ENCODE peak calls at places on chromosomes 7 and 10, in eight cellular contexts. One of them, this sample, is unnamed.
A peak's percentile ranks its signal among the peaks of the same experiment; 100 is the strongest.

GRCh38 chr10:34045571-34046190 is 711.2 kb upstream of the NRP1 start:
- DNase-seq in AG09309: peak; percentile 1
- DNase-seq in epithelial cell of esophagus: peak; percentile 14
- DNase-seq in CD8-positive, alpha-beta T cell: peak; percentile 45
- DNase-seq in IMR-90: peak; percentile 16
- DNase-seq in thoracic aorta: no peak
- DNase-seq in mammary epithelial cell: peak; percentile 56
- DNase-seq in cardiac muscle cell: peak; percentile 39
- DNase-seq in this sample: peak; percentile 6

GRCh38 chr7:7884855-7885254 is 83.7 kb upstream of the GLCCI1 start:
- DNase-seq in IMR-90: peak; percentile 56
- DNase-seq in epithelial cell of esophagus: peak; percentile 17
- DNase-seq in AG09309: peak; percentile 1
- DNase-seq in cardiac muscle cell: peak; percentile 7
- DNase-seq in thoracic aorta: no peak
- DNase-seq in mammary epithelial cell: peak; percentile 64
- DNase-seq in CD8-positive, alpha-beta T cell: no peak
- DNase-seq in this sample: no peak

GRCh38 chr10:87503892-87504291 is 801 bp upstream of the MINPP1 start:
- DNase-seq in thoracic aorta: no peak
- DNase-seq in CD8-positive, alpha-beta T cell: no peak
- DNase-seq in AG09309: no peak
- DNase-seq in IMR-90: peak; percentile 35
- DNase-seq in cardiac muscle cell: no peak
- DNase-seq in mammary epithelial cell: peak; percentile 18
- DNase-seq in epithelial cell of esophagus: peak; percentile 44
- DNase-seq in this sample: no peak

GRCh38 chr7:146478975-146479492 is 362.4 kb downstream of the CNTNAP2 start:
- DNase-seq in cardiac muscle cell: no peak
- DNase-seq in thoracic aorta: no peak
- DNase-seq in epithelial cell of esophagus: no peak
- DNase-seq in CD8-positive, alpha-beta T cell: no peak
- DNase-seq in mammary epithelial cell: no peak
- DNase-seq in IMR-90: no peak
- DNase-seq in AG09309: no peak
- DNase-seq in this sample: no peak

GRCh38 chr10:43647576-43647975 is 1.1 kb downstream of the ZNF32 start:
- DNase-seq in CD8-positive, alpha-beta T cell: no peak
- DNase-seq in epithelial cell of esophagus: no peak
- DNase-seq in AG09309: no peak
- DNase-seq in thoracic aorta: no peak
- DNase-seq in cardiac muscle cell: no peak
- DNase-seq in mammary epithelial cell: no peak
- DNase-seq in IMR-90: no peak
- DNase-seq in this sample: no peak

GRCh38 chr7:129298268-129298893 is 73.6 kb downstream of the AHCYL2 start:
- DNase-seq in CD8-positive, alpha-beta T cell: peak; percentile 57
- DNase-seq in thoracic aorta: no peak
- DNase-seq in IMR-90: peak; percentile 51
- DNase-seq in cardiac muscle cell: peak; percentile 52
- DNase-seq in mammary epithelial cell: peak; percentile 25
- DNase-seq in epithelial cell of esophagus: peak; percentile 62
- DNase-seq in AG09309: no peak
- DNase-seq in this sample: no peak

GRCh38 chr10:79386637-79387465 is 39.6 kb downstream of the PPIF start:
- DNase-seq in IMR-90: no peak
- DNase-seq in AG09309: no peak
- DNase-seq in CD8-positive, alpha-beta T cell: peak; percentile 40
- DNase-seq in epithelial cell of esophagus: no peak
- DNase-seq in thoracic aorta: peak; percentile 2
- DNase-seq in cardiac muscle cell: no peak
- DNase-seq in mammary epithelial cell: no peak
- DNase-seq in this sample: no peak

GRCh38 chr10:85795460-85795859 is 571.1 kb downstream of the GRID1 start:
- DNase-seq in CD8-positive, alpha-beta T cell: no peak
- DNase-seq in mammary epithelial cell: no peak
- DNase-seq in AG09309: no peak
- DNase-seq in thoracic aorta: no peak
- DNase-seq in epithelial cell of esophagus: peak; percentile 30
- DNase-seq in IMR-90: no peak
- DNase-seq in cardiac muscle cell: no peak
- DNase-seq in this sample: no peak

GRCh38 chr7:47091141-47091540 is 490.8 kb downstream of the TNS3 start:
- DNase-seq in epithelial cell of esophagus: no peak
- DNase-seq in mammary epithelial cell: no peak
- DNase-seq in IMR-90: peak; percentile 25
- DNase-seq in CD8-positive, alpha-beta T cell: no peak
- DNase-seq in cardiac muscle cell: no peak
- DNase-seq in AG09309: no peak
- DNase-seq in thoracic aorta: no peak
- DNase-seq in this sample: no peak

GRCh38 chr10:113539789-113540188 is 13.1 kb upstream of the HABP2 start:
- DNase-seq in IMR-90: peak; percentile 36
- DNase-seq in CD8-positive, alpha-beta T cell: no peak
- DNase-seq in mammary epithelial cell: peak; percentile 37
- DNase-seq in epithelial cell of esophagus: peak; percentile 49
- DNase-seq in thoracic aorta: no peak
- DNase-seq in AG09309: peak; percentile 14
- DNase-seq in cardiac muscle cell: peak; percentile 33
- DNase-seq in this sample: no peak

GRCh38 chr10:30587522-30588031 is 42.0 kb downstream of the LYZL2 start:
- DNase-seq in epithelial cell of esophagus: peak; percentile 15
- DNase-seq in cardiac muscle cell: no peak
- DNase-seq in CD8-positive, alpha-beta T cell: no peak
- DNase-seq in thoracic aorta: no peak
- DNase-seq in AG09309: no peak
- DNase-seq in IMR-90: no peak
- DNase-seq in mammary epithelial cell: peak; percentile 35
- DNase-seq in this sample: no peak

GRCh38 chr7:96973986-96974385 is 31.4 kb upstream of the DLX6 start:
- DNase-seq in epithelial cell of esophagus: peak; percentile 19
- DNase-seq in CD8-positive, alpha-beta T cell: no peak
- DNase-seq in mammary epithelial cell: peak; percentile 16
- DNase-seq in AG09309: no peak
- DNase-seq in thoracic aorta: no peak
- DNase-seq in cardiac muscle cell: no peak
- DNase-seq in IMR-90: peak; percentile 21
- DNase-seq in this sample: no peak

GRCh38 chr10:3474266-3474665 is 301.7 kb upstream of the PITRM1 start:
- DNase-seq in IMR-90: no peak
- DNase-seq in thoracic aorta: no peak
- DNase-seq in cardiac muscle cell: no peak
- DNase-seq in AG09309: no peak
- DNase-seq in mammary epithelial cell: no peak
- DNase-seq in CD8-positive, alpha-beta T cell: no peak
- DNase-seq in epithelial cell of esophagus: no peak
- DNase-seq in this sample: no peak

GRCh38 chr10:3473271-3473670 is 300.7 kb upstream of the PITRM1 start:
- DNase-seq in AG09309: no peak
- DNase-seq in IMR-90: no peak
- DNase-seq in mammary epithelial cell: no peak
- DNase-seq in CD8-positive, alpha-beta T cell: no peak
- DNase-seq in cardiac muscle cell: no peak
- DNase-seq in thoracic aorta: no peak
- DNase-seq in epithelial cell of esophagus: peak; percentile 79
- DNase-seq in this sample: no peak

GRCh38 chr10:3471497-3471896 is 298.9 kb upstream of the PITRM1 start:
- DNase-seq in thoracic aorta: no peak
- DNase-seq in epithelial cell of esophagus: no peak
- DNase-seq in cardiac muscle cell: no peak
- DNase-seq in CD8-positive, alpha-beta T cell: no peak
- DNase-seq in mammary epithelial cell: no peak
- DNase-seq in IMR-90: no peak
- DNase-seq in AG09309: no peak
- DNase-seq in this sample: no peak

GRCh38 chr10:3471927-3472704 is 299.5 kb upstream of the PITRM1 start:
- DNase-seq in CD8-positive, alpha-beta T cell: no peak
- DNase-seq in thoracic aorta: no peak
- DNase-seq in mammary epithelial cell: peak; percentile 65
- DNase-seq in IMR-90: no peak
- DNase-seq in cardiac muscle cell: no peak
- DNase-seq in AG09309: no peak
- DNase-seq in epithelial cell of esophagus: peak; percentile 75
- DNase-seq in this sample: peak; percentile 71

DNA sequence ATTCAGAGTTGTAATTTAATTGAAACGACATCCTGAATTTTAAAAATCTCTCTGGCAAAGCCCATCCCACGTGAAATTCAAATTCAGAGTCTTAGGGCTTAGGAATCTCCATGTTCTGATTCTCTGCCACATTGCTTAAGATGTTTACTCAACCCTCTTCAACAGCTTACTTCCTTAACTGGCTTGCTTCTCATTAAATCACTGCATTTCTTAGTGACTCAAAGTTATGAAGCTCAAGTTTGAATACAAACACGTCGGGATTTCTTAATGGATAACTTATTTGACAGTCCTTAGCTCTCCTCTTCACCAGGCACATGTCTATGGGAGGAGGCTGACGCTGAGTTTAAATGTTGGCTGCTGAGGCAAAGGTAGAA is 300.1 kb upstream of the PITRM1 start:
- DNase-seq in CD8-positive, alpha-beta T cell: no peak
- DNase-seq in mammary epithelial cell: peak; percentile 54
- DNase-seq in thoracic aorta: no peak
- DNase-seq in AG09309: no peak
- DNase-seq in cardiac muscle cell: peak; percentile 61
- DNase-seq in epithelial cell of esophagus: peak; percentile 91
- DNase-seq in IMR-90: peak; percentile 64
- DNase-seq in this sample: peak; percentile 76
- H3K4me3 ChIP-seq in CD8-positive, alpha-beta T cell: peak overlapping the region; percentile 18
- H3K4me3 ChIP-seq in mammary epithelial cell: peak overlapping the region; percentile 10
- H3K4me3 ChIP-seq in thoracic aorta: peak overlapping the region; percentile 46
- H3K4me3 ChIP-seq in AG09309: no peak overlapping the region
- H3K4me3 ChIP-seq in cardiac muscle cell: no peak overlapping the region
- H3K4me3 ChIP-seq in epithelial cell of esophagus: no peak overlapping the region
- H3K4me3 ChIP-seq in IMR-90: no peak overlapping the region
- H3K4me3 ChIP-seq in this sample: no peak overlapping the region

GRCh38 chr10:14553434-14553833 is 221.3 kb downstream of the FAM107B start:
- DNase-seq in CD8-positive, alpha-beta T cell: no peak
- DNase-seq in thoracic aorta: no peak
- DNase-seq in IMR-90: peak; percentile 87
- DNase-seq in cardiac muscle cell: peak; percentile 44
- DNase-seq in mammary epithelial cell: peak; percentile 64
- DNase-seq in epithelial cell of esophagus: peak; percentile 67
- DNase-seq in AG09309: peak; percentile 37
- DNase-seq in this sample: no peak

GRCh38 chr10:14550471-14550941 is 219.8 kb upstream of the FRMD4A start:
- DNase-seq in AG09309: no peak
- DNase-seq in epithelial cell of esophagus: no peak
- DNase-seq in mammary epithelial cell: no peak
- DNase-seq in IMR-90: no peak
- DNase-seq in CD8-positive, alpha-beta T cell: no peak
- DNase-seq in thoracic aorta: no peak
- DNase-seq in cardiac muscle cell: no peak
- DNase-seq in this sample: no peak

GRCh38 chr10:14549496-14549895 is 218.8 kb upstream of the FRMD4A start:
- DNase-seq in epithelial cell of esophagus: no peak
- DNase-seq in thoracic aorta: no peak
- DNase-seq in IMR-90: peak; percentile 35
- DNase-seq in CD8-positive, alpha-beta T cell: peak; percentile 27
- DNase-seq in mammary epithelial cell: no peak
- DNase-seq in cardiac muscle cell: no peak
- DNase-seq in AG09309: no peak
- DNase-seq in this sample: no peak

GRCh38 chr10:14554091-14554842 is 220.4 kb downstream of the FAM107B start:
- DNase-seq in thoracic aorta: no peak
- DNase-seq in AG09309: no peak
- DNase-seq in cardiac muscle cell: no peak
- DNase-seq in CD8-positive, alpha-beta T cell: no peak
- DNase-seq in IMR-90: no peak
- DNase-seq in epithelial cell of esophagus: peak; percentile 70
- DNase-seq in mammary epithelial cell: peak; percentile 49
- DNase-seq in this sample: no peak

DNA sequence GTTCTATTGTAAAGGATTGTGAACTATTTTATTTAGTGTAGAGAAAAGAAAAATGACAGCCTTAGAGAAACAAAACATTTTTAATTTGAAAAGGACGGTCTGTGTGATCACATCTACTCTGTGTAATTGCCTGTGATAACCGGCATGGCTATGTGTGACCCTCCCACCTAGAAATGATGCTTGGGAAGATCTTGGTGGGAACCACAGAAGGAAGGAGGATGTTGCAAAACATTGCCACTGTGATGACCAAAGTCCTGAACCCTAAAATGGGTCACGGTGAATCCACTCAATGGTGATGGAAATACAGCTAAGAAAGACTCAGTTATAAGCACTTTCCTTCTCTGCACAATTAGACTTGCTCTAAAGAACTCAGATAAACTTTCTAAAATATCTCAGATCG is 221.3 kb upstream of the FRMD4A start:
- DNase-seq in thoracic aorta: no peak
- DNase-seq in IMR-90: no peak
- DNase-seq in mammary epithelial cell: no peak
- DNase-seq in CD8-positive, alpha-beta T cell: no peak
- DNase-seq in epithelial cell of esophagus: no peak
- DNase-seq in AG09309: no peak
- DNase-seq in cardiac muscle cell: no peak
- DNase-seq in this sample: no peak
- TF ChIP-seq CTCF in thoracic aorta: no peak
- TF ChIP-seq CTCF in IMR-90: no peak
- TF ChIP-seq CTCF in mammary epithelial cell: no peak
- TF ChIP-seq CTCF in CD8-positive, alpha-beta T cell: no peak
- TF ChIP-seq CTCF in epithelial cell of esophagus: no peak
- TF ChIP-seq CTCF in AG09309: no peak
- TF ChIP-seq CTCF in cardiac muscle cell: no peak
- TF ChIP-seq CTCF in this sample: no peak

DNA sequence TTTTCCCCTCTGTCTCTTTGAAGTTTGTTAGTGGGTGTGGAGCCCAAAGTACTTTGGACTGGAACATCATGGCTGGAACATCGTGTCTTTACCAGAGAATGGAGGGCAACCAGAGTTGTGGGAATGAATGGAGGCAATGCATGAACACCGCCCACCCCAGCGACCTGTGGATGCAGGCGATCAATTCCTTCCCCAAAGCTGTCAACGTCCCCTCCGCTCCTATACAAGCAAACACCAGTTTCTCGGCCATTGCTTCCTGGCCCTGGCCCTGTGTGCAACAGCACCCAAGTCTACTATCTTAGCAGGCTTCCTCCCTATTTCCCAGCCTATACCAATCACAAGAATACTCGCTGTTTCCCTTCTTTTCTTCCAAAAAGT is 62.6 kb downstream of the CARD11 start:
- DNase-seq in AG09309: no peak
- DNase-seq in mammary epithelial cell: no peak
- DNase-seq in CD8-positive, alpha-beta T cell: no peak
- DNase-seq in cardiac muscle cell: no peak
- DNase-seq in IMR-90: no peak
- DNase-seq in epithelial cell of esophagus: no peak
- DNase-seq in thoracic aorta: no peak
- DNase-seq in this sample: no peak
- H3K4me3 ChIP-seq in AG09309: no peak overlapping the region
- H3K4me3 ChIP-seq in mammary epithelial cell: no peak overlapping the region
- H3K4me3 ChIP-seq in CD8-positive, alpha-beta T cell: peak overlapping the region; percentile 8
- H3K4me3 ChIP-seq in cardiac muscle cell: no peak overlapping the region
- H3K4me3 ChIP-seq in IMR-90: no peak overlapping the region
- H3K4me3 ChIP-seq in epithelial cell of esophagus: no peak overlapping the region
- H3K4me3 ChIP-seq in thoracic aorta: no peak overlapping the region
- H3K4me3 ChIP-seq in this sample: no peak overlapping the region

DNA sequence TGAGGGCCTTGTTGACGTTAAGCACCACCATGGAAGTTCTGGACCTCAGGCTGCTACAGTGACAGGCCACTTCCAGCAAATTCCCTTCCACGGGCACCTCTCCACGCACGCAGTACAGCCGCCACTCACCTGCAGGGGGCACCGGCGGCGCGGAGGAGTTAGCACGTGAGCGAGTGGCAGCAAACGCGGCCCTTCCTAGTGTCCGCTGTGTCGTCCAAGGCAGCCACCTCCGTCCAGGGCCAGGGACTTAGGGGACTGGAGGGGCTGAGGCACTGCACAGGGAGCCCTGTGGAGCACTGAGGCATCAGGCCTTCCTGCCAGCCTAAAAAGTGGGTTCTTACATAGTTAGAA is 164.4 kb downstream of the SVIL start:
- DNase-seq in CD8-positive, alpha-beta T cell: no peak
- DNase-seq in AG09309: no peak
- DNase-seq in cardiac muscle cell: no peak
- DNase-seq in IMR-90: no peak
- DNase-seq in thoracic aorta: no peak
- DNase-seq in epithelial cell of esophagus: no peak
- DNase-seq in mammary epithelial cell: no peak
- DNase-seq in this sample: no peak
- TF ChIP-seq CTCF in CD8-positive, alpha-beta T cell: peak; percentile 24
- TF ChIP-seq CTCF in AG09309: peak; percentile 38
- TF ChIP-seq CTCF in cardiac muscle cell: peak; percentile 36
- TF ChIP-seq CTCF in IMR-90: peak; percentile 19
- TF ChIP-seq CTCF in thoracic aorta: peak; percentile 48
- TF ChIP-seq CTCF in epithelial cell of esophagus: peak; percentile 43
- TF ChIP-seq CTCF in mammary epithelial cell: peak; percentile 37
- TF ChIP-seq CTCF in this sample: peak; percentile 56

This sample was measured in retinal pigment epithelial cell.